ENCODE peak calls at places on chromosomes 1 and 21, in seven cellular contexts. One of them, this sample, is unnamed.
A peak's percentile ranks its signal among the peaks of the same experiment; 100 is the strongest.

GRCh38 chr1:198141668-198142351 is 15.0 kb upstream of the NEK7 start:
- DNase-seq in fibroblast of lung: no peak
- DNase-seq in NB4: no peak
- DNase-seq in mucosa of descending colon: no peak
- DNase-seq in left ventricle myocardium inferior: no peak
- DNase-seq in cardiac fibroblast: no peak
- DNase-seq in GM13977: no peak
- DNase-seq in this sample: no peak

GRCh38 chr1:180928272-180929230 is 15.9 kb downstream of the KIAA1614 start:
- DNase-seq in NB4: no peak
- DNase-seq in left ventricle myocardium inferior: no peak
- DNase-seq in cardiac fibroblast: no peak
- DNase-seq in GM13977: no peak
- DNase-seq in mucosa of descending colon: no peak
- DNase-seq in fibroblast of lung: no peak
- DNase-seq in this sample: no peak

GRCh38 chr21:31696424-31696823 is 35.5 kb downstream of the SCAF4 start:
- DNase-seq in cardiac fibroblast: no peak
- DNase-seq in mucosa of descending colon: no peak
- DNase-seq in GM13977: no peak
- DNase-seq in left ventricle myocardium inferior: no peak
- DNase-seq in fibroblast of lung: no peak
- DNase-seq in NB4: no peak
- DNase-seq in this sample: no peak

GRCh38 chr1:185291647-185292046 is 25.4 kb downstream of the IVNS1ABP start:
- DNase-seq in NB4: peak; percentile 44
- DNase-seq in cardiac fibroblast: no peak
- DNase-seq in left ventricle myocardium inferior: no peak
- DNase-seq in fibroblast of lung: no peak
- DNase-seq in mucosa of descending colon: no peak
- DNase-seq in GM13977: no peak
- DNase-seq in this sample: peak; percentile 22

GRCh38 chr1:235024045-235024439 is 104.6 kb downstream of the TOMM20 start:
- DNase-seq in left ventricle myocardium inferior: no peak
- DNase-seq in mucosa of descending colon: no peak
- DNase-seq in cardiac fibroblast: no peak
- DNase-seq in fibroblast of lung: peak; percentile 46
- DNase-seq in GM13977: no peak
- DNase-seq in NB4: no peak
- DNase-seq in this sample: no peak

GRCh38 chr1:12433323-12434053 is 184.5 kb downstream of the DHRS3 start:
- DNase-seq in GM13977: no peak
- DNase-seq in NB4: peak; percentile 54
- DNase-seq in left ventricle myocardium inferior: peak; percentile 61
- DNase-seq in mucosa of descending colon: peak; percentile 51
- DNase-seq in cardiac fibroblast: peak; percentile 49
- DNase-seq in fibroblast of lung: peak; percentile 86
- DNase-seq in this sample: no peak

GRCh38 chr1:50023292-50024159 is at the start of gene AGBL4:
- DNase-seq in left ventricle myocardium inferior: peak; percentile 55
- DNase-seq in GM13977: no peak
- DNase-seq in NB4: no peak
- DNase-seq in cardiac fibroblast: peak; percentile 2
- DNase-seq in mucosa of descending colon: peak; percentile 68
- DNase-seq in fibroblast of lung: peak; percentile 41
- DNase-seq in this sample: no peak

GRCh38 chr1:45574105-45574626 is 9.7 kb upstream of the NASP start:
- DNase-seq in mucosa of descending colon: no peak
- DNase-seq in fibroblast of lung: no peak
- DNase-seq in GM13977: no peak
- DNase-seq in cardiac fibroblast: no peak
- DNase-seq in left ventricle myocardium inferior: no peak
- DNase-seq in NB4: no peak
- DNase-seq in this sample: no peak

GRCh38 chr1:18422076-18422777 is 58.5 kb upstream of the KLHDC7A start:
- DNase-seq in NB4: no peak
- DNase-seq in cardiac fibroblast: no peak
- DNase-seq in left ventricle myocardium inferior: no peak
- DNase-seq in GM13977: no peak
- DNase-seq in mucosa of descending colon: no peak
- DNase-seq in fibroblast of lung: no peak
- DNase-seq in this sample: no peak

GRCh38 chr1:58045094-58045493 is 501.4 kb downstream of the OMA1 start:
- DNase-seq in mucosa of descending colon: no peak
- DNase-seq in left ventricle myocardium inferior: no peak
- DNase-seq in cardiac fibroblast: no peak
- DNase-seq in GM13977: no peak
- DNase-seq in fibroblast of lung: no peak
- DNase-seq in NB4: no peak
- DNase-seq in this sample: no peak

GRCh38 chr21:27269646-27270045 is 302.8 kb upstream of the ADAMTS5 start:
- DNase-seq in GM13977: no peak
- DNase-seq in mucosa of descending colon: no peak
- DNase-seq in fibroblast of lung: peak; percentile 89
- DNase-seq in NB4: peak; percentile 72
- DNase-seq in cardiac fibroblast: peak; percentile 96
- DNase-seq in left ventricle myocardium inferior: no peak
- DNase-seq in this sample: no peak

GRCh38 chr1:246691622-246692495 is 32.4 kb upstream of the SCCPDH start:
- DNase-seq in GM13977: no peak
- DNase-seq in NB4: no peak
- DNase-seq in cardiac fibroblast: no peak
- DNase-seq in fibroblast of lung: peak; percentile 14
- DNase-seq in left ventricle myocardium inferior: no peak
- DNase-seq in mucosa of descending colon: no peak
- DNase-seq in this sample: no peak

GRCh38 chr1:174131032-174131638 is 28.2 kb upstream of the RABGAP1L start:
- DNase-seq in NB4: no peak
- DNase-seq in left ventricle myocardium inferior: no peak
- DNase-seq in fibroblast of lung: no peak
- DNase-seq in GM13977: no peak
- DNase-seq in mucosa of descending colon: no peak
- DNase-seq in cardiac fibroblast: no peak
- DNase-seq in this sample: no peak

GRCh38 chr1:151211972-151212705 is 13.8 kb downstream of the PIP5K1A start:
- DNase-seq in NB4: no peak
- DNase-seq in mucosa of descending colon: no peak
- DNase-seq in fibroblast of lung: peak; percentile 39
- DNase-seq in cardiac fibroblast: peak; percentile 51
- DNase-seq in left ventricle myocardium inferior: no peak
- DNase-seq in GM13977: no peak
- DNase-seq in this sample: no peak

GRCh38 chr21:24290151-24290833 is 1317.0 kb downstream of the MRPL39 start:
- DNase-seq in mucosa of descending colon: no peak
- DNase-seq in cardiac fibroblast: no peak
- DNase-seq in left ventricle myocardium inferior: no peak
- DNase-seq in GM13977: no peak
- DNase-seq in fibroblast of lung: no peak
- DNase-seq in NB4: no peak
- DNase-seq in this sample: no peak

GRCh38 chr1:200684015-200684414 is 14.3 kb upstream of the DDX59 start:
- DNase-seq in NB4: no peak
- DNase-seq in GM13977: no peak
- DNase-seq in fibroblast of lung: peak; percentile 6
- DNase-seq in cardiac fibroblast: no peak
- DNase-seq in left ventricle myocardium inferior: no peak
- DNase-seq in mucosa of descending colon: no peak
- DNase-seq in this sample: no peak

GRCh38 chr21:44331650-44332306 is 7.4 kb downstream of the CFAP410 start:
- DNase-seq in fibroblast of lung: no peak
- DNase-seq in cardiac fibroblast: no peak
- DNase-seq in mucosa of descending colon: no peak
- DNase-seq in left ventricle myocardium inferior: no peak
- DNase-seq in NB4: peak; percentile 36
- DNase-seq in GM13977: no peak
- DNase-seq in this sample: no peak

GRCh38 chr1:94020764-94021579 is 100.0 kb downstream of the ABCA4 start:
- DNase-seq in fibroblast of lung: peak; percentile 100
- DNase-seq in NB4: no peak
- DNase-seq in cardiac fibroblast: peak; percentile 89
- DNase-seq in GM13977: no peak
- DNase-seq in left ventricle myocardium inferior: no peak
- DNase-seq in mucosa of descending colon: no peak
- DNase-seq in this sample: no peak

GRCh38 chr1:165903672-165904071 is 76.3 kb downstream of the UCK2 start:
- DNase-seq in left ventricle myocardium inferior: no peak
- DNase-seq in mucosa of descending colon: no peak
- DNase-seq in NB4: no peak
- DNase-seq in fibroblast of lung: peak; percentile 77
- DNase-seq in cardiac fibroblast: peak; percentile 83
- DNase-seq in GM13977: no peak
- DNase-seq in this sample: no peak

DNA sequence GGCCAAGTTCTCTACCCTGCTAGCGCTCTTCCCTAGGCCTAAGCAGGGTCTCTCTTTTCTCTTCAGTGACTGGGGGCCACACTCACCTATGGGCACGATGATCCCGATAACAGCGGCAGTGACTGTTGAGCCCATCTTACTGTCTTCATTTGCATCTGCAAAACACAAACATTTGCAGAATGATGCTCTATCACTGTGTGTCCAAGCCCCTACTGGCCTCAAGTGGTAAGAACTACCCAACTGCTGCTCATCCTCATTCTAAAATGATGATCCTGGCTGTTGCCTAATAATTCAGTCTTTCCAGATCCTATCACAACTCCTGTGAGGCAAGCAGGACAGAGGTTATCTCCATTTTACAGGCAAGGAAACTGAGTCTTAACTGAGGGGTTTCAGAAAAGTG is 16.7 kb upstream of the MAGOH start:
- DNase-seq in cardiac fibroblast: no peak
- DNase-seq in mucosa of descending colon: no peak
- DNase-seq in NB4: no peak
- DNase-seq in left ventricle myocardium inferior: no peak
- DNase-seq in GM13977: no peak
- DNase-seq in fibroblast of lung: no peak
- DNase-seq in this sample: no peak
- TF ChIP-seq CTCF in cardiac fibroblast: no peak
- TF ChIP-seq CTCF in mucosa of descending colon: no peak
- TF ChIP-seq CTCF in NB4: no peak
- TF ChIP-seq CTCF in left ventricle myocardium inferior: no peak
- TF ChIP-seq CTCF in GM13977: no peak
- TF ChIP-seq CTCF in fibroblast of lung: no peak
- TF ChIP-seq CTCF in this sample: no peak

GRCh38 chr1:204358145-204358544 is 1.6 kb downstream of the PLEKHA6 start:
- DNase-seq in fibroblast of lung: no peak
- DNase-seq in NB4: no peak
- DNase-seq in left ventricle myocardium inferior: no peak
- DNase-seq in GM13977: no peak
- DNase-seq in mucosa of descending colon: peak; percentile 23
- DNase-seq in cardiac fibroblast: no peak
- DNase-seq in this sample: no peak

GRCh38 chr1:204360314-204360713 is 585 bp upstream of the PLEKHA6 start:
- DNase-seq in GM13977: no peak
- DNase-seq in mucosa of descending colon: no peak
- DNase-seq in fibroblast of lung: no peak
- DNase-seq in left ventricle myocardium inferior: no peak
- DNase-seq in cardiac fibroblast: no peak
- DNase-seq in NB4: no peak
- DNase-seq in this sample: no peak

GRCh38 chr1:204359131-204359473 is 627 bp downstream of the PLEKHA6 start:
- DNase-seq in fibroblast of lung: no peak
- DNase-seq in cardiac fibroblast: no peak
- DNase-seq in NB4: no peak
- DNase-seq in mucosa of descending colon: no peak
- DNase-seq in left ventricle myocardium inferior: no peak
- DNase-seq in GM13977: no peak
- DNase-seq in this sample: no peak

GRCh38 chr1:204358605-204359004 is 1.1 kb downstream of the PLEKHA6 start:
- DNase-seq in GM13977: no peak
- DNase-seq in mucosa of descending colon: peak; percentile 16
- DNase-seq in left ventricle myocardium inferior: no peak
- DNase-seq in cardiac fibroblast: no peak
- DNase-seq in fibroblast of lung: no peak
- DNase-seq in NB4: no peak
- DNase-seq in this sample: no peak

GRCh38 chr1:204359474-204360255 is at the start of gene PLEKHA6:
- DNase-seq in GM13977: no peak
- DNase-seq in fibroblast of lung: peak; percentile 33
- DNase-seq in left ventricle myocardium inferior: peak; percentile 65
- DNase-seq in mucosa of descending colon: no peak
- DNase-seq in cardiac fibroblast: peak; percentile 23
- DNase-seq in NB4: peak; percentile 23
- DNase-seq in this sample: peak; percentile 78
- TF ChIP-seq CTCF in GM13977: no peak
- TF ChIP-seq CTCF in fibroblast of lung: peak; percentile 61
- TF ChIP-seq CTCF in left ventricle myocardium inferior: peak; percentile 42
- TF ChIP-seq CTCF in mucosa of descending colon: no peak
- TF ChIP-seq CTCF in cardiac fibroblast: peak; percentile 11
- TF ChIP-seq CTCF in NB4: peak; percentile 21
- TF ChIP-seq CTCF in this sample: peak; percentile 22

GRCh38 chr1:112744019-112744578 is 29.0 kb upstream of the PPM1J start:
- DNase-seq in left ventricle myocardium inferior: no peak
- DNase-seq in GM13977: no peak
- DNase-seq in mucosa of descending colon: peak; percentile 45
- DNase-seq in NB4: no peak
- DNase-seq in fibroblast of lung: peak; percentile 61
- DNase-seq in cardiac fibroblast: peak; percentile 54
- DNase-seq in this sample: no peak
- TF ChIP-seq CTCF in left ventricle myocardium inferior: peak; percentile 41
- TF ChIP-seq CTCF in GM13977: no peak
- TF ChIP-seq CTCF in mucosa of descending colon: no peak
- TF ChIP-seq CTCF in NB4: no peak
- TF ChIP-seq CTCF in fibroblast of lung: peak; percentile 57
- TF ChIP-seq CTCF in cardiac fibroblast: peak; percentile 73
- TF ChIP-seq CTCF in this sample: no peak

GRCh38 chr21:34946385-34947121 is 102.5 kb downstream of the RUNX1 start:
- DNase-seq in GM13977: no peak
- DNase-seq in mucosa of descending colon: no peak
- DNase-seq in fibroblast of lung: no peak
- DNase-seq in left ventricle myocardium inferior: no peak
- DNase-seq in NB4: peak; percentile 53
- DNase-seq in cardiac fibroblast: no peak
- DNase-seq in this sample: no peak
- TF ChIP-seq CTCF in GM13977: peak; percentile 6
- TF ChIP-seq CTCF in mucosa of descending colon: no peak
- TF ChIP-seq CTCF in fibroblast of lung: no peak
- TF ChIP-seq CTCF in left ventricle myocardium inferior: no peak
- TF ChIP-seq CTCF in NB4: no peak
- TF ChIP-seq CTCF in cardiac fibroblast: no peak
- TF ChIP-seq CTCF in this sample: no peak

This sample was measured in D721Med.